ENCODE peak calls at places on chromosomes 3 and 15, in four cellular contexts. One of them, this sample, is unnamed.

GRCh38 chr3:127673191-127674098 is 693 bp downstream of the ABTB1 start:
- DNase-seq in fibroblast of pulmonary artery: peak; percentile 56
- DNase-seq in fibroblast of lung: peak; percentile 58
- DNase-seq in HL-60: peak; percentile 32
- DNase-seq in this sample: peak; percentile 67

GRCh38 chr3:67083277-67083676 is 85.2 kb downstream of the KBTBD8 start:
- DNase-seq in fibroblast of pulmonary artery: peak; percentile 43
- DNase-seq in fibroblast of lung: peak; percentile 20
- DNase-seq in HL-60: peak; percentile 11
- DNase-seq in this sample: no peak

GRCh38 chr3:69161587-69162196 is 39.3 kb upstream of the LMOD3 start:
- DNase-seq in fibroblast of pulmonary artery: peak; percentile 75
- DNase-seq in fibroblast of lung: peak; percentile 29
- DNase-seq in HL-60: peak; percentile 39
- DNase-seq in this sample: peak; percentile 60

GRCh38 chr15:51331141-51331540 is 7.3 kb downstream of the CYP19A1 start:
- DNase-seq in fibroblast of pulmonary artery: peak; percentile 64
- DNase-seq in fibroblast of lung: peak; percentile 73
- DNase-seq in HL-60: no peak
- DNase-seq in this sample: peak; percentile 22

GRCh38 chr3:3998140-3998977 is 199.1 kb downstream of the LRRN1 start:
- DNase-seq in fibroblast of pulmonary artery: peak; percentile 4
- DNase-seq in fibroblast of lung: peak; percentile 45
- DNase-seq in HL-60: peak; percentile 56
- DNase-seq in this sample: peak; percentile 1

GRCh38 chr15:66809664-66810063 is 107.6 kb downstream of the SMAD6 start:
- DNase-seq in fibroblast of pulmonary artery: no peak
- DNase-seq in fibroblast of lung: no peak
- DNase-seq in HL-60: no peak
- DNase-seq in this sample: no peak

GRCh38 chr3:71784914-71785593 is at the start of gene PROK2:
- DNase-seq in fibroblast of pulmonary artery: no peak
- DNase-seq in fibroblast of lung: no peak
- DNase-seq in HL-60: peak; percentile 76
- DNase-seq in this sample: no peak

GRCh38 chr3:48652923-48653715 is 9.6 kb downstream of the CELSR3 start:
- DNase-seq in fibroblast of pulmonary artery: no peak
- DNase-seq in fibroblast of lung: no peak
- DNase-seq in HL-60: no peak
- DNase-seq in this sample: no peak

GRCh38 chr3:55984631-55985030 is 483.6 kb downstream of the ERC2 start:
- DNase-seq in fibroblast of pulmonary artery: no peak
- DNase-seq in fibroblast of lung: no peak
- DNase-seq in HL-60: no peak
- DNase-seq in this sample: no peak

GRCh38 chr3:13563911-13564310 is 15.0 kb downstream of the FBLN2 start:
- DNase-seq in fibroblast of pulmonary artery: no peak
- DNase-seq in fibroblast of lung: no peak
- DNase-seq in HL-60: no peak
- DNase-seq in this sample: no peak

GRCh38 chr15:79372428-79372827 is 59.7 kb upstream of the MINAR1 start:
- DNase-seq in fibroblast of pulmonary artery: no peak
- DNase-seq in fibroblast of lung: peak; percentile 69
- DNase-seq in HL-60: no peak
- DNase-seq in this sample: no peak

GRCh38 chr15:100588638-100589242 is 13.2 kb downstream of the LINS1 start:
- DNase-seq in fibroblast of pulmonary artery: peak; percentile 20
- DNase-seq in fibroblast of lung: peak; percentile 17
- DNase-seq in HL-60: no peak
- DNase-seq in this sample: peak; percentile 9

GRCh38 chr3:138328341-138328740 is 1.3 kb downstream of the NME9 start:
- DNase-seq in fibroblast of pulmonary artery: peak; percentile 47
- DNase-seq in fibroblast of lung: peak; percentile 27
- DNase-seq in HL-60: no peak
- DNase-seq in this sample: peak; percentile 60
- TF ChIP-seq CTCF in fibroblast of pulmonary artery: peak; percentile 28
- TF ChIP-seq CTCF in fibroblast of lung: no peak
- TF ChIP-seq CTCF in HL-60: peak; percentile 18
- TF ChIP-seq CTCF in this sample: peak; percentile 26

GRCh38 chr3:143328459-143328858 is 208.9 kb downstream of the CHST2 start:
- DNase-seq in fibroblast of pulmonary artery: no peak
- DNase-seq in fibroblast of lung: no peak
- DNase-seq in HL-60: no peak
- DNase-seq in this sample: no peak

GRCh38 chr3:143331336-143331735 is 211.8 kb downstream of the CHST2 start:
- DNase-seq in fibroblast of pulmonary artery: peak; percentile 31
- DNase-seq in fibroblast of lung: peak; percentile 42
- DNase-seq in HL-60: no peak
- DNase-seq in this sample: no peak

GRCh38 chr3:143329567-143330164 is 210.1 kb downstream of the CHST2 start:
- DNase-seq in fibroblast of pulmonary artery: peak; percentile 25
- DNase-seq in fibroblast of lung: peak; percentile 61
- DNase-seq in HL-60: no peak
- DNase-seq in this sample: peak; percentile 42

GRCh38 chr3:143332046-143332445 is 212.5 kb downstream of the CHST2 start:
- DNase-seq in fibroblast of pulmonary artery: no peak
- DNase-seq in fibroblast of lung: peak; percentile 32
- DNase-seq in HL-60: no peak
- DNase-seq in this sample: no peak

GRCh38 chr3:143330316-143330868 is 210.8 kb downstream of the CHST2 start:
- DNase-seq in fibroblast of pulmonary artery: no peak
- DNase-seq in fibroblast of lung: peak; percentile 7
- DNase-seq in HL-60: no peak
- DNase-seq in this sample: no peak
- H3K4me3 ChIP-seq in fibroblast of pulmonary artery: no peak overlapping the region
- H3K4me3 ChIP-seq in fibroblast of lung: no peak overlapping the region
- H3K4me3 ChIP-seq in HL-60: no peak overlapping the region
- H3K4me3 ChIP-seq in this sample: no peak overlapping the region

DNA sequence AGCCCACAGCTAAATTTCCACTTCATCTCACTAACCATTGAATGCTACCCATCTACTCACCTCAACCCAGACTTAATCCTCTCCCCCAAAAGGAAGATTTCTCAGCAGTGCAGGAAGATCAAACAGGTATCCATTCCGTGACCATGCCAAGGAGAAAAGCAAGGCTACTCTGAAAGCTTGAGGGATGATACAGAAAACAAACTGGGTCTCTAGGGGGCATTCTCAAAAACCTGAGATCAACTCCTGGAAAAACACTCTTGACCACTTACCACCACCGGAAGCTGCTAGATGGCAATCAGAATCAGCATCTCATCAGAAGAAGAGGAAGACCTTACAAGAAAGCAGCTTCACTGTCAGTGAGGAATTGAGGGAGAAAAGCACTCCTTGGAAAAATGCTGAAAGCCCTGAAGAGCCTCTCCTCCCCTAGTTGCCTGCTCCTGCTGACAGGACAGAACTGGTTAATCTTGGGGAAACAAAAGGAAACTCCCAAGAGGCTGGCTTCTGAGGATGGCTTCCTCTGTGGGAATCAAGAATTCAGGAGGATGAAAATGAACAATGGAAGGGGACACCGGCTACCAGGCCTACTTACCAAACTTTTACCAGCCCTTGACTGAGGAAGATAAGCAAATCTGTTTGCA is at the start of gene ATP8B4:
- DNase-seq in fibroblast of pulmonary artery: no peak
- DNase-seq in fibroblast of lung: no peak
- DNase-seq in HL-60: peak; percentile 65
- DNase-seq in this sample: no peak
- TF ChIP-seq CTCF in fibroblast of pulmonary artery: no peak
- TF ChIP-seq CTCF in fibroblast of lung: no peak
- TF ChIP-seq CTCF in HL-60: no peak
- TF ChIP-seq CTCF in this sample: no peak

DNA sequence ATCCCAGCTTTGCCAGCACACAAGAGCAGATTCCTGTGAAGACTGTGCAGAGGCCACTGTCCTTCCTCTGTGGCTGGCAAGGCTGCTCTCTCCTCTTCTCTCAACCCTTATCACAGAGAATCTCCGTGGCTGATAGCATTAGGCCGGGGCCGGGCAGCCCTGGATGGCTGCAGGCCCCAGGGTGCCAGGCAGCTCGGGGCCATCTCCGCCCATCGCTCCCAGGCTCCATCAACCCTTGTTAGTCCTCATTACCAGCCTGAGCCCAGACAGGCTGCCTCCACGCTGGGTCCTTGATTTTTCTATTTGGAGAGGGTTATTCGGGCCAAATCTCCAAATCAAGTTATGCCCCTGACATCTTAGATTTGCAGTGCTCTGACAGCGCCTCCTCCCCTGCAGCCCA is 39.1 kb downstream of the MRPL46 start:
- DNase-seq in fibroblast of pulmonary artery: no peak
- DNase-seq in fibroblast of lung: no peak
- DNase-seq in HL-60: no peak
- DNase-seq in this sample: no peak
- H3K4me3 ChIP-seq in fibroblast of pulmonary artery: no peak overlapping the region
- H3K4me3 ChIP-seq in fibroblast of lung: no peak overlapping the region
- H3K4me3 ChIP-seq in HL-60: no peak overlapping the region
- H3K4me3 ChIP-seq in this sample: no peak overlapping the region

GRCh38 chr3:57292895-57293526 is 526 bp upstream of the ASB14 start:
- DNase-seq in fibroblast of pulmonary artery: no peak
- DNase-seq in fibroblast of lung: no peak
- DNase-seq in HL-60: no peak
- DNase-seq in this sample: no peak

GRCh38 chr3:57292159-57292894 is at the start of gene ASB14:
- DNase-seq in fibroblast of pulmonary artery: no peak
- DNase-seq in fibroblast of lung: no peak
- DNase-seq in HL-60: no peak
- DNase-seq in this sample: no peak

GRCh38 chr3:57298041-57298440 is 5.6 kb upstream of the ASB14 start:
- DNase-seq in fibroblast of pulmonary artery: peak; percentile 7
- DNase-seq in fibroblast of lung: peak; percentile 56
- DNase-seq in HL-60: no peak
- DNase-seq in this sample: no peak
- TF ChIP-seq CTCF in fibroblast of pulmonary artery: no peak
- TF ChIP-seq CTCF in fibroblast of lung: no peak
- TF ChIP-seq CTCF in HL-60: no peak
- TF ChIP-seq CTCF in this sample: no peak

GRCh38 chr15:70088887-70089691 is 8.6 kb downstream of the TLE3 start:
- DNase-seq in fibroblast of pulmonary artery: peak; percentile 52
- DNase-seq in fibroblast of lung: peak; percentile 79
- DNase-seq in HL-60: no peak
- DNase-seq in this sample: peak; percentile 80
- H3K4me3 ChIP-seq in fibroblast of pulmonary artery: no peak overlapping the region
- H3K4me3 ChIP-seq in fibroblast of lung: no peak overlapping the region
- H3K4me3 ChIP-seq in HL-60: no peak overlapping the region
- H3K4me3 ChIP-seq in this sample: peak overlapping the region; percentile 19

DNA sequence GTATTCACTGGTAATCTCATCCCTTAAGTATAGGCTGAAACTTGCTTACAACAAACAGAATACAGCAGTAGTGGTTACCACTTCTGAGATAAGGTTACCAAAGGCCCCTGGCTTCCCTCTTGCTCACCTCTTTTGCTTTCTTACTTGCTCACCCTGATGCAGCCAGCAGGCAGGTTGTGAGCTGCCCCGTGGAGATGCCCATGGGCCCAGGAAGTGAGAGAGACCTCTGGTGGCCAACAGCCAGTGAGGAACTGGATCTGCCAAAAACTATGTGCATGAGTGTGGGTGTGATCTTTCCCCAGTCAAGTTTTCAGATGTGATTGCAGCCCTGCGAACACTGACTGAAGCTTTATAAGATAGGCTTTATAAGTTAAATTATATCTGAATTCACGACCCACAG is 48.7 kb downstream of the NMNAT3 start:
- DNase-seq in fibroblast of pulmonary artery: peak; percentile 4
- DNase-seq in fibroblast of lung: no peak
- DNase-seq in HL-60: peak; percentile 29
- DNase-seq in this sample: peak; percentile 14
- TF ChIP-seq CTCF in fibroblast of pulmonary artery: peak; percentile 21
- TF ChIP-seq CTCF in fibroblast of lung: no peak
- TF ChIP-seq CTCF in HL-60: peak; percentile 30
- TF ChIP-seq CTCF in this sample: peak; percentile 51